ENCODE peak calls at places on chromosomes 7 and 10, in nine cellular contexts. A is IMR-90; M is osteocyte; T is activated CD8-positive, alpha-beta T cell treated with anti-CD3 and anti-CD28 coated beads for 36 hours; O is choroid plexus epithelial cell; V is fibroblast of lung; B is foreskin fibroblast; W is cardiac muscle cell; S is hepatocyte. U is an unnamed sample.
A peak's percentile ranks its signal among the peaks of the same experiment; 100 is the strongest.

GRCh38 chr7:149727053-149727452 is 46.3 kb downstream of the ZNF467 start:
- DNase-seq in A (no peak), M (no peak), T (no peak), O (no peak), V (no peak), B (no peak), W (no peak), S (no peak), U (no peak)

GRCh38 chr7:117588352-117588794 is 108.5 kb downstream of the CFTR start:
- DNase-seq in A (peak; percentile 89), M (no peak), T (no peak), O (peak; percentile 77), V (peak; percentile 66), B (no peak), W (peak; percentile 59), S (peak; percentile 18), U (peak; percentile 45)

GRCh38 chr10:67884842-67885680 is 605 bp downstream of the SIRT1 start:
- DNase-seq in A (peak; percentile 63), M (peak; percentile 90), T (peak; percentile 85), O (peak; percentile 71), V (peak; percentile 82), B (peak; percentile 86), W (peak; percentile 82), S (peak; percentile 87), U (peak; percentile 81)

GRCh38 chr7:107387077-107387476 is 82.8 kb upstream of the GPR22 start:
- DNase-seq in A (peak; percentile 39), M (no peak), T (no peak), O (peak; percentile 66), V (peak; percentile 44), B (peak; percentile 47), W (peak; percentile 57), S (peak; percentile 66), U (peak; percentile 50)

GRCh38 chr7:8620169-8620568 is 186.8 kb downstream of the NXPH1 start:
- DNase-seq in A (no peak), M (no peak), T (no peak), O (no peak), V (no peak), B (no peak), W (no peak), S (no peak), U (no peak)

GRCh38 chr7:1691096-1691495 is 21.0 kb downstream of the ELFN1 start:
- DNase-seq in A (no peak), M (no peak), T (no peak), O (no peak), V (no peak), B (no peak), W (no peak), S (no peak), U (no peak)

GRCh38 chr7:756231-756927 is 29.3 kb upstream of the PRKAR1B start:
- DNase-seq in A (no peak), M (no peak), T (no peak), O (no peak), V (no peak), B (no peak), W (no peak), S (no peak), U (no peak)

GRCh38 chr7:42736931-42737330 is 174.9 kb downstream of the C7orf25 start:
- DNase-seq in A (no peak), M (no peak), T (no peak), O (no peak), V (no peak), B (no peak), W (no peak), S (no peak), U (no peak)

GRCh38 chr7:42588876-42589275 is 323.0 kb downstream of the C7orf25 start:
- DNase-seq in A (no peak), M (no peak), T (no peak), O (no peak), V (no peak), B (no peak), W (no peak), S (no peak), U (no peak)

GRCh38 chr10:103254538-103255325 is 9.0 kb downstream of the RPEL1 start:
- DNase-seq in A (peak; percentile 40), M (no peak), T (no peak), O (peak; percentile 41), V (peak; percentile 47), B (peak; percentile 53), W (peak; percentile 34), S (no peak), U (no peak)

GRCh38 chr10:105073999-105074398 is 432.9 kb downstream of the SORCS3 start:
- DNase-seq in A (no peak), M (no peak), T (no peak), O (no peak), V (no peak), B (no peak), W (no peak), S (no peak), U (no peak)

GRCh38 chr7:141123522-141123921 is 49.7 kb downstream of the TMEM178B start:
- DNase-seq in A (no peak), M (no peak), T (no peak), O (no peak), V (no peak), B (no peak), W (no peak), S (no peak), U (no peak)

GRCh38 chr10:74047871-74048270 is 50.0 kb downstream of the VCL start:
- DNase-seq in A (peak; percentile 62), M (no peak), T (no peak), O (peak; percentile 77), V (peak; percentile 56), B (peak; percentile 89), W (peak; percentile 51), S (no peak), U (no peak)

GRCh38 chr10:20207700-20208099 is 391.5 kb downstream of the PLXDC2 start:
- DNase-seq in A (no peak), M (no peak), T (no peak), O (no peak), V (no peak), B (no peak), W (no peak), S (no peak), U (no peak)

GRCh38 chr7:40763319-40764287 is 628.8 kb downstream of the SUGCT start:
- DNase-seq in A (peak; percentile 86), M (no peak), T (no peak), O (peak; percentile 66), V (peak; percentile 64), B (peak; percentile 80), W (peak; percentile 53), S (no peak), U (peak; percentile 46)
- TF ChIP-seq CTCF in A (peak; percentile 60), M (peak; percentile 64), T (no peak), O (peak; percentile 57), V (peak; percentile 48), B (peak; percentile 50), W (peak; percentile 28), S (peak; percentile 36), U (peak; percentile 28)

GRCh38 chr7:96179341-96179740 is 142.6 kb downstream of the SLC25A13 start:
- DNase-seq in A (peak; percentile 25), M (no peak), T (no peak), O (peak; percentile 58), V (peak; percentile 7), B (peak; percentile 22), W (peak; percentile 5), S (no peak), U (no peak)

GRCh38 chr7:96178581-96178980 is 143.3 kb downstream of the SLC25A13 start:
- DNase-seq in A (no peak), M (no peak), T (no peak), O (no peak), V (no peak), B (no peak), W (no peak), S (no peak), U (no peak)

GRCh38 chr7:96181174-96181573 is 140.7 kb downstream of the SLC25A13 start:
- DNase-seq in A (no peak), M (no peak), T (no peak), O (no peak), V (peak; percentile 10), B (no peak), W (peak; percentile 47), S (no peak), U (no peak)

GRCh38 chr7:96177353-96177752 is 144.5 kb downstream of the SLC25A13 start:
- DNase-seq in A (no peak), M (no peak), T (no peak), O (no peak), V (no peak), B (no peak), W (no peak), S (no peak), U (no peak)

DNA sequence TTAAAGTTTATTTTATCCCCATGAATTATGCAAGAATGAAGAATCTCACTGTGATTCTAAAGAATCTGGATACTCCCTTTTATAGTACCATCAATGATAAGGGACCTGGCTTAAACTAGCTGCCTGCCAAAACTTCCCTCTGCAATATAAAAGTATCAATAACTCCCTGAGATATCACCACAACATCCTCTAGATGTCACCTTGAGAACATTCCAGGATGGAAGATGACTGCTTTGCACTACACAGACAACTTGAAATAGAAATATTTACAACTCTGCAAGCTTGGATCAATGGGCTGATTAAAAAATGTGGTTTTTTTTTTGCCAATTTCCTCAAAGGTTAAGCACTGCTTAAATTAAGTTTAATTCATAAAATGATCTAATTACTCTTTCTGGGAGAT is 142.0 kb downstream of the SLC25A13 start:
- DNase-seq in A (peak; percentile 10), M (no peak), T (no peak), O (peak; percentile 32), V (no peak), B (peak; percentile 20), W (peak; percentile 14), S (no peak), U (peak; percentile 5)
- TF ChIP-seq CTCF in A (peak; percentile 20), M (peak; percentile 44), T (no peak), O (no peak), V (no peak), B (no peak), W (no peak), S (no peak), U (peak; percentile 11)

GRCh38 chr7:71740196-71740560 is 608.2 kb downstream of the GALNT17 start:
- DNase-seq in A (no peak), M (peak; percentile 7), T (no peak), O (no peak), V (no peak), B (no peak), W (no peak), S (no peak), U (no peak)

GRCh38 chr7:71750290-71750689 is 618.3 kb downstream of the GALNT17 start:
- DNase-seq in A (no peak), M (no peak), T (no peak), O (no peak), V (no peak), B (no peak), W (no peak), S (no peak), U (no peak)

DNA sequence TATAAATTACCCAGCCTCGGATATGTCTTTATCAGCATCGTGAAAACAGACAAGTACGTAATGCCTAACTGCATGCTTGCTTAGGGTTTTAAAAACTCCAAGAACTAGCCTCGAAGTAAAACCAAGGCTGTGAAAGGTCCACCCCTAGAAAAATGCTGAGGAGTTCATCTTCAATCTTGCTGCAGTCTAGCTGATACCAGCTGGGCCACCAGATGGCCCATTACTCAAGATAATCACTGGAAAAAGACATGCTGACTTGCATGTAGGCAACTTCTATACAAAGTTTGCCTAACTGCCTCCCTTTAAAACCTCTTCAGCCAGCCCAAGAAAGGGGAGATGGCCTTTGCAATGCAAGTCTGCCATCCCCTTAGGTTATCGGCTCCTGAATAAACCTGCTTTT is 614.1 kb downstream of the GALNT17 start:
- DNase-seq in A (no peak), M (no peak), T (no peak), O (no peak), V (no peak), B (no peak), W (no peak), S (no peak), U (no peak)
- TF ChIP-seq CTCF in A (no peak), M (no peak), T (no peak), O (no peak), V (no peak), B (no peak), W (no peak), S (peak; percentile 23), U (no peak)

GRCh38 chr10:106401161-106401560 is 763.3 kb downstream of the SORCS1 start:
- DNase-seq in A (peak; percentile 40), M (no peak), T (no peak), O (peak; percentile 65), V (no peak), B (peak; percentile 74), W (peak; percentile 38), S (no peak), U (peak; percentile 50)
- TF ChIP-seq CTCF in A (peak; percentile 46), M (peak; percentile 50), T (peak; percentile 13), O (peak; percentile 62), V (no peak), B (peak; percentile 40), W (peak; percentile 51), S (peak; percentile 28), U (peak; percentile 48)

U was measured in astrocyte of the spinal cord.